ENCODE peak calls at places on chromosomes 16 and 17, in five cellular contexts. One of them, this sample, is unnamed.

GRCh38 chr16:22424161-22424937 is 49.9 kb upstream of the CDR2 start:
- DNase-seq in esophagus muscularis mucosa: no peak
- DNase-seq in RWPE2: no peak
- DNase-seq in A549: no peak
- DNase-seq in naive thymus-derived CD4-positive, alpha-beta T cell: no peak
- DNase-seq in this sample: no peak

GRCh38 chr16:54193656-54194007 is 93.0 kb downstream of the IRX3 start:
- DNase-seq in esophagus muscularis mucosa: no peak
- DNase-seq in RWPE2: no peak
- DNase-seq in A549: peak; percentile 68
- DNase-seq in naive thymus-derived CD4-positive, alpha-beta T cell: peak; percentile 12
- DNase-seq in this sample: no peak

GRCh38 chr17:80817861-80818260 is 173.8 kb upstream of the CHMP6 start:
- DNase-seq in esophagus muscularis mucosa: no peak
- DNase-seq in RWPE2: no peak
- DNase-seq in A549: no peak
- DNase-seq in naive thymus-derived CD4-positive, alpha-beta T cell: no peak
- DNase-seq in this sample: no peak

GRCh38 chr16:84511821-84512220 is 7.4 kb upstream of the MEAK7 start:
- DNase-seq in esophagus muscularis mucosa: no peak
- DNase-seq in RWPE2: no peak
- DNase-seq in A549: no peak
- DNase-seq in naive thymus-derived CD4-positive, alpha-beta T cell: no peak
- DNase-seq in this sample: no peak

GRCh38 chr17:72529386-72529785 is 408.6 kb downstream of the SOX9 start:
- DNase-seq in esophagus muscularis mucosa: no peak
- DNase-seq in RWPE2: no peak
- DNase-seq in A549: no peak
- DNase-seq in naive thymus-derived CD4-positive, alpha-beta T cell: no peak
- DNase-seq in this sample: no peak

GRCh38 chr17:30005709-30006320 is 64.4 kb downstream of the EFCAB5 start:
- DNase-seq in esophagus muscularis mucosa: no peak
- DNase-seq in RWPE2: no peak
- DNase-seq in A549: peak; percentile 40
- DNase-seq in naive thymus-derived CD4-positive, alpha-beta T cell: no peak
- DNase-seq in this sample: no peak

GRCh38 chr16:85151603-85152413 is 39.5 kb upstream of the CIBAR2 start:
- DNase-seq in esophagus muscularis mucosa: peak; percentile 95
- DNase-seq in RWPE2: peak; percentile 95
- DNase-seq in A549: no peak
- DNase-seq in naive thymus-derived CD4-positive, alpha-beta T cell: no peak
- DNase-seq in this sample: no peak

GRCh38 chr16:55732496-55732895 is 76.7 kb downstream of the SLC6A2 start:
- DNase-seq in esophagus muscularis mucosa: no peak
- DNase-seq in RWPE2: no peak
- DNase-seq in A549: no peak
- DNase-seq in naive thymus-derived CD4-positive, alpha-beta T cell: no peak
- DNase-seq in this sample: no peak

GRCh38 chr16:78900039-78900811 is 700.3 kb downstream of the MAF start:
- DNase-seq in esophagus muscularis mucosa: no peak
- DNase-seq in RWPE2: no peak
- DNase-seq in A549: no peak
- DNase-seq in naive thymus-derived CD4-positive, alpha-beta T cell: no peak
- DNase-seq in this sample: no peak

GRCh38 chr17:73532441-73532901 is 111.8 kb downstream of the SDK2 start:
- DNase-seq in esophagus muscularis mucosa: no peak
- DNase-seq in RWPE2: no peak
- DNase-seq in A549: no peak
- DNase-seq in naive thymus-derived CD4-positive, alpha-beta T cell: no peak
- DNase-seq in this sample: no peak

GRCh38 chr16:74842413-74842812 is 67.8 kb upstream of the FA2H start:
- DNase-seq in esophagus muscularis mucosa: no peak
- DNase-seq in RWPE2: no peak
- DNase-seq in A549: no peak
- DNase-seq in naive thymus-derived CD4-positive, alpha-beta T cell: no peak
- DNase-seq in this sample: no peak

DNA sequence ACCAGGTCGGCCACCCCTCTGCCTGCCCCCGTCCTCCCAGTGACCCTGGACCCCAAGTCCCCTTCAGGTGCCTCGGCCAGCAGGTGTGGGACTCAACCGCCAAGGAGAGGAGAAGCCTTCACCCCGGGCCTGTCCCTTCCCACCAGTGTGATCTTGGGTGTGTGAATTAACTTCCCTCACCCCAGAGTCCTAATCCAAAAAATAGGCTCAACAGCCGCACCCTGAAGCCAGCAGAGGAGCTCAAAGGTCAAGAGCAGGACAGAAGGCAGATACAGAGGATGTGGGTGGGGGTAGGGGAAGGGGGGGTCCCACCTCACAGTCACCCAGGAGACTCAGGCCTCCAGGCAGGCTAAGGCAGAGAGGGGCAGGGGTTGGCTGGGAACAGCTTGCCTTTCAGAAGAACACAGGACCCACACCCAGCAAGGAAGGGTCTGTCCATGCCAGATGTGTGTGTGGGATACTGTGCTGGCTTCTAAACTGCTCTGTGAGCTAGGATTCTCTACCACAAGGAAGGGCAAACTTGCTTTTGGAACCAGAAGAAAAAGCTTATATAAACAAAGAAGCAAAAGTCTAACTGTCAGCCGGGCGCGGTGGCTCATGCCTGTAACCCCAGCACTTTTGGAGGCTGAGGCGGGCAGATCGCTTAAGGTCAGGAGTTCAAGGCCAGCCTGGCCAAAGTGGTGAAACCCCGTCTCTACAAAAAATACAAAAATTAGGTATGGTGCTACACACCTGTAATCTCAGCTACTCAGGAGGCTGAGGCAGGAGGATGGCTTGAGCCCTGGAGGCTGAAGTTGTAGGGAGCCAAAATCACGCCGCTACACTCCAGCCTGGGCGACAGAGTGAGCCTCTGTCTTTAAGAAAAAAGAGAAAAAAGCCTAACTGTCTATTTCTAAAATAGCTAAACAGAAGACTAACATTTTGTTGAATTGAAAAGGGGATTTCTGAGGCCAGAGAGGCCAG is 4.6 kb downstream of the PIEZO1 start:
- DNase-seq in esophagus muscularis mucosa: no peak
- DNase-seq in RWPE2: no peak
- DNase-seq in A549: no peak
- DNase-seq in naive thymus-derived CD4-positive, alpha-beta T cell: no peak
- DNase-seq in this sample: no peak
- H3K4me3 ChIP-seq in esophagus muscularis mucosa: peak overlapping the region; percentile 9
- H3K4me3 ChIP-seq in RWPE2: no peak overlapping the region
- H3K4me3 ChIP-seq in A549: no peak overlapping the region
- H3K4me3 ChIP-seq in naive thymus-derived CD4-positive, alpha-beta T cell: peak overlapping the region; percentile 58
- H3K4me3 ChIP-seq in this sample: peak overlapping the region; percentile 40

GRCh38 chr16:72988568-72988967 is 59.4 kb downstream of the ZFHX3 start:
- DNase-seq in esophagus muscularis mucosa: no peak
- DNase-seq in RWPE2: no peak
- DNase-seq in A549: no peak
- DNase-seq in naive thymus-derived CD4-positive, alpha-beta T cell: no peak
- DNase-seq in this sample: no peak

GRCh38 chr16:72990571-72990970 is 57.4 kb downstream of the ZFHX3 start:
- DNase-seq in esophagus muscularis mucosa: no peak
- DNase-seq in RWPE2: no peak
- DNase-seq in A549: no peak
- DNase-seq in naive thymus-derived CD4-positive, alpha-beta T cell: no peak
- DNase-seq in this sample: no peak

GRCh38 chr16:72991211-72991610 is 56.7 kb downstream of the ZFHX3 start:
- DNase-seq in esophagus muscularis mucosa: no peak
- DNase-seq in RWPE2: peak; percentile 7
- DNase-seq in A549: no peak
- DNase-seq in naive thymus-derived CD4-positive, alpha-beta T cell: no peak
- DNase-seq in this sample: no peak

GRCh38 chr16:72990003-72990521 is 57.9 kb downstream of the ZFHX3 start:
- DNase-seq in esophagus muscularis mucosa: peak; percentile 95
- DNase-seq in RWPE2: peak; percentile 73
- DNase-seq in A549: no peak
- DNase-seq in naive thymus-derived CD4-positive, alpha-beta T cell: no peak
- DNase-seq in this sample: no peak

DNA sequence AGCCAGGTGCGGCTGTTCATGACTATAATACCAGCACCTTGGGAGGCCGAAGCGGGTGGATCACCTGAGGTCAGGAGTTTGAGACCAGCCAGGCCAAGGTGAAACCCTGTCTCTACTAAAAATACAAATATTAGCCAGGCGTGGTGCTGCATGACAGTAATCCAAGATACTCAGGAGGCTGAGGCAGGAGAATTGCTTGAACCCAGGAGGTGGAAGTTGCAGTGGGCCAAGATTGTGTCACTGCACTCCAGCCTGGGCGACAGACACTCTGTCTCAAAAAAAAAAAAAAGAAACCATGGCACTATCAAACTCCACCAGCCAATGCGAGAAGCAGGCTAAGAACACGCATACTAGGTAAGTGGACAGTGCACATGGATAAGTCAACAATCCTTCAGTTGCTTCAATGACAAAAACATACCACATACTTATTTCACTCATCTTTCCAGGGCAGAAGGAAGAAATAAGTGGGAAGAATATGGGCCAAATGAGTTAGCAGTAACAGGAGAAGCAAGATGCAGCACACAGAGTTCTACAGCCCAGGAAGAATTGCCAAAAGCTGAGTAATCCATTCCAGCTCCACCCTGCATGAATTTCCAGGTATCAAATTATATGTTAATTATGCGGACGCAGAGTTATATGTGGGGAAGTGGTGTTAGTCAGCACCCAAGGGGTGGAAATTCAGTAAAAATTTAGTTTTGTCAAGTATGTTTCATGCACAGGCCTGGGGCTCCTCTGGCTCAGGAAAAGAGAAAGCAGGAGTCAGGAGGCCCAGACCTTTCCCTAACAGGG is 58.5 kb downstream of the ZFHX3 start:
- DNase-seq in esophagus muscularis mucosa: no peak
- DNase-seq in RWPE2: peak; percentile 67
- DNase-seq in A549: no peak
- DNase-seq in naive thymus-derived CD4-positive, alpha-beta T cell: no peak
- DNase-seq in this sample: no peak
- H3K4me3 ChIP-seq in esophagus muscularis mucosa: peak overlapping the region; percentile 24
- H3K4me3 ChIP-seq in RWPE2: peak overlapping the region; percentile 7
- H3K4me3 ChIP-seq in A549: no peak overlapping the region
- H3K4me3 ChIP-seq in naive thymus-derived CD4-positive, alpha-beta T cell: no peak overlapping the region
- H3K4me3 ChIP-seq in this sample: no peak overlapping the region

GRCh38 chr17:38720941-38721340 is 9.2 kb upstream of the CISD3 start:
- DNase-seq in esophagus muscularis mucosa: no peak
- DNase-seq in RWPE2: no peak
- DNase-seq in A549: no peak
- DNase-seq in naive thymus-derived CD4-positive, alpha-beta T cell: no peak
- DNase-seq in this sample: no peak

GRCh38 chr17:38721802-38722201 is 8.3 kb upstream of the CISD3 start:
- DNase-seq in esophagus muscularis mucosa: no peak
- DNase-seq in RWPE2: no peak
- DNase-seq in A549: no peak
- DNase-seq in naive thymus-derived CD4-positive, alpha-beta T cell: no peak
- DNase-seq in this sample: no peak

GRCh38 chr17:38725066-38725465 is 5.1 kb upstream of the CISD3 start:
- DNase-seq in esophagus muscularis mucosa: no peak
- DNase-seq in RWPE2: no peak
- DNase-seq in A549: no peak
- DNase-seq in naive thymus-derived CD4-positive, alpha-beta T cell: no peak
- DNase-seq in this sample: no peak

GRCh38 chr17:38727661-38728220 is 2.4 kb upstream of the CISD3 start:
- DNase-seq in esophagus muscularis mucosa: no peak
- DNase-seq in RWPE2: no peak
- DNase-seq in A549: no peak
- DNase-seq in naive thymus-derived CD4-positive, alpha-beta T cell: no peak
- DNase-seq in this sample: peak; percentile 36

DNA sequence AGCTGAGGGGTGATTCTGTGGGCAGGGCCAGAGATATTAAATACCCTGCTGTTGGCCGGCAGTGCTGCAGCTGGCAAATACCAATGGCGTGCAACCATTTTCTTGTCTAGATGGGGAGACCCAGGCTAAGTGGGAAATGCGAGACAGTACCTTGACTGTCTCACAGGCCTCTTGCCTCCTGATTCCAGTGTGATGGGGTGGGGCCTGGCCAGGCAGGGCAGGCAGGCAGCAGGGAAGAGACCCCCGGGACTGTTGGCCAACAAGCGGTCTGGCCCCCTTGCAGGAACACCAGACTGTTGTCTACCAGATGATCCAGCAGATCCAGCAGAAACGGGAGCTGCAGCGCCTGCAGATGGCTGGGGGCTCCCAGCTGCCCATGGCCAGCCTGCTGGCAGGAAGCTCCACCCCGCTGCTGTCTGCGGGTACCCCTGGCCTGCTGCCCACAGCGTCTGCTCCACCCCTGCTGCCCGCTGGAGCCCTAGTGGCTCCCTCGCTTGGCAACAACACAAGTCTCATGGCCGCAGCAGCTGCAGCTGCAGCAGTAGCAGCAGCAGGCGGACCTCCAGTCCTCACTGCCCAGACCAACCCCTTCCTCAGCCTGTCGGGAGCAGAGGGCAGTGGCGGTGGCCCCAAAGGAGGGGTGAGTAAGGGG is 5.7 kb upstream of the CISD3 start:
- DNase-seq in esophagus muscularis mucosa: no peak
- DNase-seq in RWPE2: no peak
- DNase-seq in A549: no peak
- DNase-seq in naive thymus-derived CD4-positive, alpha-beta T cell: no peak
- DNase-seq in this sample: no peak
- H3K4me3 ChIP-seq in esophagus muscularis mucosa: no peak overlapping the region
- H3K4me3 ChIP-seq in RWPE2: no peak overlapping the region
- H3K4me3 ChIP-seq in A549: no peak overlapping the region
- H3K4me3 ChIP-seq in naive thymus-derived CD4-positive, alpha-beta T cell: no peak overlapping the region
- H3K4me3 ChIP-seq in this sample: no peak overlapping the region

DNA sequence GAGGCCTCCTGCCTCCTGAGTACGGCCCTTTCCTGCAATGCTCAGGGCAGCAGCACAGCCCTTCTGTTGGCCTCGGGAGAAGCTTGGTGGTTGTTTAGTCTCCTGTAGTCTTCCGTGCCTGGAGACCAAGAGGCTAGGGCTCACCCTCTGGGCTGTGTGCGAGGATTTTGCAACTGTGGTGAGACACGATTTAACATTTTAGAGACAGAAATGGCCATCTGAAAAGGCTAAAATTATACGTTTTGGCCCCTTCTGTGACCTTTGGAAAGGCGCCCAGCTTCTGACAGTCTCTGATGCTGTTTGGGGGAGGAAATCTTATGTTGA is 33.1 kb downstream of the FOXL1 start:
- DNase-seq in esophagus muscularis mucosa: no peak
- DNase-seq in RWPE2: no peak
- DNase-seq in A549: no peak
- DNase-seq in naive thymus-derived CD4-positive, alpha-beta T cell: no peak
- DNase-seq in this sample: no peak
- H3K4me3 ChIP-seq in esophagus muscularis mucosa: no peak overlapping the region
- H3K4me3 ChIP-seq in RWPE2: no peak overlapping the region
- H3K4me3 ChIP-seq in A549: no peak overlapping the region
- H3K4me3 ChIP-seq in naive thymus-derived CD4-positive, alpha-beta T cell: no peak overlapping the region
- H3K4me3 ChIP-seq in this sample: no peak overlapping the region